ENCODE peak calls at places on chromosomes 4 and X, in eight cellular contexts. N, M, D, F, J, B, A and C are unnamed samples.
A peak's percentile ranks its signal among the peaks of the same experiment; 100 is the strongest.

GRCh38 chr4:172898715-172899114 is 269.9 kb upstream of the GALNT7 start:
- DNase-seq in N (no peak), M (no peak), D (no peak), F (no peak), J (no peak), B (no peak), A (no peak), C (no peak)

GRCh38 chrX:104318330-104319009 is 63.7 kb upstream of the ESX1 start:
- DNase-seq in N (no peak), M (no peak), D (no peak), F (no peak), J (no peak), B (no peak), A (peak; percentile 50), C (peak; percentile 77)

GRCh38 chrX:26375346-26375745 is 159.4 kb downstream of the MAGEB5 start:
- DNase-seq in N (no peak), M (no peak), D (no peak), F (no peak), J (no peak), B (no peak), A (no peak), C (no peak)

GRCh38 chr4:40264995-40265909 is 68.4 kb downstream of the RHOH start:
- DNase-seq in N (no peak), M (peak; percentile 82), D (no peak), F (no peak), J (peak; percentile 5), B (peak; percentile 67), A (no peak), C (no peak)

GRCh38 chr4:24601121-24601520 is 16.8 kb upstream of the DHX15 start:
- DNase-seq in N (no peak), M (no peak), D (no peak), F (no peak), J (no peak), B (no peak), A (no peak), C (no peak)

GRCh38 chr4:153988446-153988845 is 199.6 kb upstream of the SFRP2 start:
- DNase-seq in N (no peak), M (no peak), D (no peak), F (no peak), J (no peak), B (no peak), A (no peak), C (peak; percentile 77)

GRCh38 chrX:53081925-53082772 is at the start of gene TSPYL2:
- DNase-seq in N (peak; percentile 91), M (peak; percentile 96), D (peak; percentile 96), F (peak; percentile 95), J (peak; percentile 94), B (peak; percentile 92), A (peak; percentile 98), C (peak; percentile 93)

GRCh38 chrX:2708601-2709200 is 17.6 kb downstream of the CD99 start:
- DNase-seq in N (no peak), M (peak; percentile 69), D (no peak), F (no peak), J (peak; percentile 26), B (no peak), A (no peak), C (no peak)

GRCh38 chrX:115960440-115961084 is 210.0 kb upstream of the AGTR2 start:
- DNase-seq in N (no peak), M (no peak), D (no peak), F (no peak), J (no peak), B (no peak), A (no peak), C (no peak)

GRCh38 chr4:95545526-95545925 is 3.2 kb downstream of the UNC5C start:
- DNase-seq in N (no peak), M (no peak), D (no peak), F (no peak), J (no peak), B (no peak), A (no peak), C (no peak)

GRCh38 chr4:114476310-114476709 is 122.3 kb upstream of the UGT8 start:
- DNase-seq in N (no peak), M (no peak), D (no peak), F (no peak), J (no peak), B (no peak), A (no peak), C (no peak)

GRCh38 chrX:124737771-124738170 is 391.4 kb downstream of the SH2D1A start:
- DNase-seq in N (no peak), M (no peak), D (no peak), F (no peak), J (no peak), B (no peak), A (no peak), C (no peak)

GRCh38 chr4:112448211-112448745 is 67.7 kb downstream of the NEUROG2 start:
- DNase-seq in N (no peak), M (no peak), D (no peak), F (no peak), J (no peak), B (peak; percentile 4), A (no peak), C (peak; percentile 46)

GRCh38 chr4:47936336-47936735 is 22.0 kb upstream of the NFXL1 start:
- DNase-seq in N (no peak), M (no peak), D (no peak), F (no peak), J (no peak), B (no peak), A (no peak), C (no peak)

GRCh38 chrX:43096830-43097229 is 318.9 kb upstream of the PPP1R2C start:
- DNase-seq in N (no peak), M (no peak), D (no peak), F (no peak), J (no peak), B (no peak), A (no peak), C (no peak)

DNA sequence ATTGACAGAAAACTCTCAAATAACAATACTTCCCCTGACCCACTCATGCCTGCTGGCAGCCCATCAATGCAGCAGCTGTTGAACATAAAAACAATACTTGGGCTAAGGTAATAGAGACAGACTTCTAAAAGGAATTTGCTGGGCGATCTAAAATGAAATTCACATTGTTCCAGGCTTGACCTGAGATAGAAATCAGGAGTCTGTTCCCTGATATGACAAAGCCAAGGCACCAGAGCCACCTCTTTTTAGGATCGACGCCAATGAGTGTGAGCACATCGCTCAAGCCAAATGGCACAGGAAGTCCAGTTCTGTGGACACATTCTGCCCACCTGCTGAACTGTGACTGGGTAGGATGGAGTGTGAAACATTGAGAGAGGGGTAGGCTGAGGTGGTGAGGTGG is 4.9 kb downstream of the SEPTIN11 start:
- DNase-seq in N (no peak), M (no peak), D (no peak), F (no peak), J (no peak), B (peak; percentile 37), A (no peak), C (no peak)
- H3K4me3 ChIP-seq in N (no peak overlapping the region), M (no peak overlapping the region), D (no peak overlapping the region), F (no peak overlapping the region), J (no peak overlapping the region), B (no peak overlapping the region), A (no peak overlapping the region), C (peak overlapping the region; percentile 22)

GRCh38 chrX:129823523-129823922 is 20.2 kb downstream of the ZDHHC9 start:
- DNase-seq in N (no peak), M (no peak), D (no peak), F (no peak), J (no peak), B (no peak), A (no peak), C (no peak)
- H3K4me3 ChIP-seq in N (no peak overlapping the region), M (no peak overlapping the region), D (no peak overlapping the region), F (no peak overlapping the region), J (no peak overlapping the region), B (no peak overlapping the region), A (no peak overlapping the region), C (no peak overlapping the region)

GRCh38 chrX:155959018-155959587 is 38.4 kb upstream of the IL9R start:
- DNase-seq in N (no peak), M (no peak), D (no peak), F (no peak), J (no peak), B (no peak), A (no peak), C (no peak)
- H3K4me3 ChIP-seq in N (no peak overlapping the region), M (no peak overlapping the region), D (no peak overlapping the region), F (no peak overlapping the region), J (no peak overlapping the region), B (no peak overlapping the region), A (no peak overlapping the region), C (no peak overlapping the region)

GRCh38 chr4:80989921-80990544 is 40.5 kb upstream of the BMP3 start:
- DNase-seq in N (no peak), M (no peak), D (no peak), F (no peak), J (peak; percentile 23), B (peak; percentile 5), A (peak; percentile 77), C (peak; percentile 77)
- H3K4me3 ChIP-seq in N (no peak overlapping the region), M (no peak overlapping the region), D (no peak overlapping the region), F (no peak overlapping the region), J (no peak overlapping the region), B (no peak overlapping the region), A (no peak overlapping the region), C (no peak overlapping the region)

GRCh38 chrX:154762529-154763296 is at the start of gene DKC1:
- DNase-seq in N (peak; percentile 97), M (peak; percentile 99), D (peak; percentile 95), F (peak; percentile 94), J (peak; percentile 97), B (peak; percentile 92), A (peak; percentile 97), C (peak; percentile 95)

GRCh38 chrX:154761977-154762528 is 611 bp upstream of the DKC1 start:
- DNase-seq in N (no peak), M (peak; percentile 63), D (no peak), F (peak; percentile 32), J (peak; percentile 54), B (peak; percentile 48), A (no peak), C (peak; percentile 20)

DNA sequence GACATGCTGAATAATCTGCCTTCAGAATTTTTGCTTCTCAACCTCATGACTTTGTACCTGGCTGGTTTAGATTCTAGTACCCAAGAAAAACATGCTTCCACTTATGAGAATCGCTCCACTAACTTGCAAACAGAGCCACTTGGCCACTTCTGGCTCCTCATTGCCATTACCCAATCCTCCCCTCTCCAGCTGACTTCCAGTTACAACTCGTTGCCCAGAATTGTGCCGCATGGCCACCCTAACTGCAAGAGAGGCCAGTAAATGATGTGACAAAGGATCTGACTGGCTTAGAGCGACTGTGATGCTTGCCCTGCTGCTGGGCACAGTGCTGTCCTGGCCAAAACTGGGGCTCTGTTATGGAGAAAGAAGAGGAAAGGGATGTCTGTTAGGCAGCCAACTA is 4.0 kb upstream of the DKC1 start:
- DNase-seq in N (peak; percentile 54), M (peak; percentile 43), D (no peak), F (no peak), J (no peak), B (no peak), A (no peak), C (no peak)
- H3K4me3 ChIP-seq in N (no peak overlapping the region), M (no peak overlapping the region), D (no peak overlapping the region), F (no peak overlapping the region), J (no peak overlapping the region), B (no peak overlapping the region), A (no peak overlapping the region), C (no peak overlapping the region)

DNA sequence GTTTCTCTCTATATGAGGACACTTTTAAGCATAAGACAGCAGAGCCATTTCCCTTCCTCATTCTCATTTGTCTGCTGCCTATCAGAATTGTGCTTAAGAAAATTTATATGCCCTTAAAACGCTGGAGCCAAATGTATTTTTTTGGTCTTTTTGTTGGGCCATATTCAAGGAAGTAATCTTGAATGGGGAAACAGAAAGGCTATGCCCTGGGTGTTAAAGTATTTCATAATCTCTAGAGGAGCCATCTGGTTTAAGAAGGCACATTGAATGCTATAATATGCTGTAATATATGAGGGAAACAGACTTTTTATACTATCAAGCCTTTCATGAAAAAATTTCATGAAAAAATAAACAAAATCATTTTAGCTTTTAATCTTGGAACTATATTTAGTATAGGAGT is 4.3 kb downstream of the DMD start:
- DNase-seq in N (no peak), M (no peak), D (no peak), F (no peak), J (no peak), B (no peak), A (peak; percentile 43), C (no peak)
- H3K4me3 ChIP-seq in N (no peak overlapping the region), M (no peak overlapping the region), D (peak overlapping the region; percentile 60), F (no peak overlapping the region), J (no peak overlapping the region), B (no peak overlapping the region), A (peak overlapping the region; percentile 76), C (no peak overlapping the region)